ENCODE peak calls at places on chromosomes 13 and 19, in five cellular contexts. M, C, Y, L and E are unnamed samples.

GRCh38 chr19:6626764-6627163 is 35.8 kb upstream of the CD70 start:
- DNase-seq in L (no peak), M (no peak), Y (no peak), C (no peak), E (no peak)

GRCh38 chr13:101612736-101613135 is 160.3 kb downstream of the ITGBL1 start:
- DNase-seq in M (no peak), L (peak), C (no peak), Y (no peak), E (no peak)

GRCh38 chr13:33615436-33615835 is 202.5 kb upstream of the RFC3 start:
- DNase-seq in C (no peak), Y (no peak), M (no peak), L (no peak), E (peak)

GRCh38 chr19:32219881-32220552 is 125.4 kb upstream of the ZNF507 start:
- DNase-seq in L (no peak), C (peak), M (no peak), Y (no peak), E (peak)

GRCh38 chr13:27336005-27336673 is 65.5 kb downstream of the RASL11A start:
- DNase-seq in L (no peak), C (no peak), M (no peak), Y (no peak), E (no peak)

GRCh38 chr13:70723732-70724131 is 615.5 kb upstream of the KLHL1 start:
- DNase-seq in L (no peak), M (no peak), Y (no peak), C (no peak), E (no peak)

GRCh38 chr13:76792680-76793334 is 93.4 kb downstream of the KCTD12 start:
- DNase-seq in Y (peak), M (no peak), L (peak), C (no peak), E (no peak)

GRCh38 chr13:113860579-113861432 is 3.1 kb downstream of the GAS6 start:
- DNase-seq in C (peak), M (no peak), Y (peak), L (no peak), E (no peak)

GRCh38 chr19:6100284-6100915 is 9.9 kb downstream of the RFX2 start:
- DNase-seq in L (peak), M (no peak), Y (no peak), C (no peak), E (no peak)

DNA sequence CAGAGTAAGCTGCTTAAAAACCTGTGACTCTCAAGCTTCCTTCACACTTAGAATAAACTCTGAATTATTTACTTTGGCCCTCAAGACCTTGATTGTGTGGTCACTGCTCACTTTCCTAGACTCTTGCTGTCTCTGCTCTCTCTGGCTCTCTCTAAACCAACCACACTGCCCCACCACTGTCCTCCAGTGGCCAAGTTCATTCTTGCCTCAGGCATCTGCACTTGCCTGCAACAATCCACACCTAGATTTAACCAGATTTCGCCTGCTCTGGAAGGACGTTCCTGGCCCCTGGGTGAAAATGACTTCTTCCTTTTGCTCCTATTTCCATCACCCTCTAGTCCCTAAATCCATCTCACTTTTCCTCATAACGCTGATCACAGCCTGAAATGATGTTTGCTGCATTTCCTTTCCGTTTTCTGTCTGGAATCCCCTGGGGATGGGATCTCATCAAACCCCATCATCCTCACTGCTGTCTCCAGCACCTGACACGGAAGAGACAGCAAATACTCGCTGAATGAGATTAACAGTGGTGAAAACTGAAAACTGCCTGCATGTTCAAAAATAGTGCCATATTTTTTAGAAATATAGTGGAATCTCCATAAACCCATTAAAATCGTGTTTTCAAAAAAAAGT is 232.6 kb downstream of the UQCRFS1 start:
- DNase-seq in Y (no peak), C (no peak), M (no peak), L (no peak), E (no peak)
- TF ChIP-seq CTCF in Y (no peak), C (no peak), M (no peak), L (peak), E (no peak)

DNA sequence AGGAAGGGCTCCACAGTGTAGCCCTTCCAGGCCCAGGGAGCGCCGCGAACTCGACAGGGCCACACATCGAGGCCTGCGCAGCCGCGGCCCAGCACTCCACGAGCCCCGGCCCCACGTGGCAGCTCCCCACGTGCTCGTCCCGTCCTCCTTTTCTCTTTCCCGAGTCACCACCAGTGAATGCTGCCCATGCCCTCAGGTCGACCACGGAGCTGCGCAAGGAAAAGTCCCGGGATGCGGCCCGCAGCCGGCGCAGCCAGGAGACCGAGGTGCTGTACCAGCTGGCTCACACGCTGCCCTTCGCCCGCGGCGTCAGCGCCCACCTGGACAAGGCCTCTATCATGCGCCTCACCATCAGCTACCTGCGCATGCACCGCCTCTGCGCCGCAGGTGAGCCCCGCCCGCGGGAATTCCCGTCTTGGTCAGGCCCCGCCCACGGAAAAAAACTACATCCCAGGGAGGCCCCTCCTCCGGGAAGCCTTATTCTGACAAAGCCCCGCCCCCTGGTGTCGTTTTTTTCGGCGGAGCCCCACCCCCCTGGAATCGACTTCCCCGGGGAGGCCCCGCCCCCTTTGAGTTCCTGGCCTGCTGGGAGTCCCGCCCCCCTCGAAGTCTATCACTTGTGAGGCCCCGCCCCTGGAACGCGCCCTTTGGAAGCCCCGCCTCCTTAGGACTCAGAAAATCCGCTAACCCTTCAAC is 7.0 kb downstream of the HIF3A start:
- DNase-seq in C (peak), L (peak), Y (peak), M (peak), E (no peak)
- TF ChIP-seq POLR2A in C (no peak), L (no peak), Y (no peak), M (peak), E (no peak)

DNA sequence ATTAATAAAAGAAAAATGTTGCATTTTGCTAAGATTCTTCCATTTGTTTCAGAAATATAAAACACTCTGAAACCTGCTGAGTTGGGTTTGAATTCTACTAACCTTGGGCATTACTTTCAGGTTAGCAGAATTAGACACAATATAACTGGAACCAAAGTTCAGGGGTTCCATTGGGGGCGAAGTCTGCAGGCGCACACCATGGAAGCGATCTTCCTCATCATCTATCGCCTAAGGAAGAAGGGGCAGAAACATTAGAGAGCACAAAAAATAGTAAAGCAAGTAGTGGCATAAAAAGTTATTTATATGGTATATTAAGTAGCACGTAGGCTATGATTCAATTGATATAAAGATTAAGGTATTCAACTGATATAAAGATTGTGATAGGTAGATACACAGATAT is 34.1 kb downstream of the CARD8 start:
- DNase-seq in Y (no peak), C (no peak), L (no peak), M (no peak), E (no peak)
- TF ChIP-seq CTCF in Y (no peak), C (no peak), L (no peak), M (no peak), E (no peak)

DNA sequence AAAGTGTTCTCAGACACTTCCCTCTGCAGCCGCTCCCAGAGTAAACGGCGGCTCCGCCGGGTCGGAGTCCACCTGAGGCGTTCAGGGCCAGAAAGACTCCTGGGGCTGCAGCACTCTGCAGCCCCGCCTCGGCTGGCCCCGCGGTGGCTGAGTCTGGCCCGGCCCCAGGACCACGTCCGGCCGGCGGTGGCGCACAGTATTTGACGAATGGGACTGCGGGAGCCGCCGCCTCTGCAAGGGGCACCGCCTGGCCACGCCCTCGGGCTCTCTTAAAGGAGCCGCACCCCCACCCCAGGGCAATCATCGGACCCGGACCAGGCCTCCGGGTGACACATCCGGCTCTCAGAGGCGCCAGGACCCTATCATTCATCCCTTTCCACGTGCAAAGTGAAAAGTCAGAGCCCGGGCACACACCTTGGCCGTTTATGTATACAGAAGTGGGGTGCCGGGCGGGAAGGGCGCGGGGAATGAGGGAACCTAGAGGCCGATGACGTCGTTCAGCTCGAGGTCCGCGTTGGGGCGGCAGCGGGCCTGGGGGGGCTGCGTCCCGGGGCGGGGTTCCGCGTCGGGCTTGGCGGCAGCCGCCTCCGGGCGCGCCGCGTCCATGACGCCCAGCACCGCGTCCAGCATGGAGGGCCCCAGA is 1.2 kb upstream of the LENG9 start:
- DNase-seq in Y (peak), L (peak), C (peak), M (peak), E (peak)
- TF ChIP-seq POLR2A in Y (peak), L (no peak), C (no peak), M (peak), E (no peak)

GRCh38 chr13:111459803-111460547 is 139.5 kb downstream of the TEX29 start:
- DNase-seq in C (peak), M (no peak), Y (no peak), L (no peak), E (no peak)

GRCh38 chr13:111458739-111459138 is 138.3 kb downstream of the TEX29 start:
- DNase-seq in L (no peak), M (no peak), Y (no peak), C (peak), E (no peak)

GRCh38 chr13:111461445-111462149 is 141.2 kb downstream of the TEX29 start:
- DNase-seq in C (no peak), L (no peak), M (no peak), Y (no peak), E (no peak)

GRCh38 chr13:111462221-111462764 is 141.9 kb downstream of the TEX29 start:
- DNase-seq in M (no peak), Y (no peak), L (no peak), C (no peak), E (no peak)

DNA sequence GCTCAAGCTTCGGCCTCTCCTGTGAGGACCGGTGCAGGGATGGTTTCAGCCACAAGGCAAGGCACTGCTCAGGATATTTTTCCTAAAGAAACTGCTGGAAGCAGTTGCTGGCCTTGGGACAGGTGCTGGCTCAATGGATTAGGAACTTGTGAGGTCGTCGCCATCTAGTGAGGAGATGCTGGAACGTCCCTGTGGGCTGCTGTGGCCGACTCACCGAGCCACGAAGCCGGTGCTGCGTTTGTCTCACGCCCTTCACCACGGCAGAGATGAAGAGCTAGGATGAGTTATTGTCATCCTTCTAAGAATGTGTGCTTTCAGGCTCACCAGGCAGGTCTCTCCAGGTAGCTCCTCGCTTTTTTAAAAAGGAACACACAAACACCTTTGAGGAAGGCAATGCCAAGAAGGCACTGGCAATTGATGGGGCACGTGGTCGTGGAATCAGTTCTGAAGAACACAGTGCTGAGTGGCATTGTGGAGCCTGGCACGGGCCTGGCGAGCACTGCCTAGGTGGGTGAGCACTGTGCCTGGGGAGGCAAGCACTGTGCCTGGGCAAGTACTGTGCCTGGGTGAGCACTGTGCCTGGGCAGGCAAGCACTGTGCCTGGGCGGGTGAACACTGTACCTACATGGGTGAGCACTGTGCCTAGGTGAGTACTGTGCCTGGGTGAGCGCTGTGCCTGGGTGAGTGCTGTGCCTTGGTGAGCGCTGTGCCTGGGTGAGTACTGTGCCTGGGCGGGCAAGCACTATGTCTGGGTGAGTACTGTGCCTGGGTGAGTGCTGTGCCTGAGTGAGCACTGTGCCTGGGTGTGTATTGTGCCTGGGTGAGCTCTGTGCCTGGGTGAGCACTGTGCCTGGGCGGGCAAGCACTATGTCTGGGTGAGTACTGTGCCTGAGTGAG is 140.4 kb downstream of the TEX29 start:
- DNase-seq in C (peak), Y (peak), M (peak), L (peak), E (no peak)
- TF ChIP-seq CTCF in C (no peak), Y (no peak), M (peak), L (peak), E (no peak)

GRCh38 chr19:58554494-58555368 is at the start of gene CHMP2A:
- DNase-seq in M (peak), L (peak), Y (peak), C (peak), E (peak)
- TF ChIP-seq POLR2A in M (no peak), L (no peak), Y (peak), C (no peak), E (peak)

GRCh38 chr19:33407140-33407551 is 33.6 kb downstream of the CEBPG start:
- DNase-seq in Y (no peak), L (peak), M (no peak), C (no peak), E (no peak)
- TF ChIP-seq CTCF in Y (no peak), L (no peak), M (no peak), C (no peak), E (peak)

GRCh38 chr19:11535792-11536595 is 2.7 kb upstream of the CNN1 start:
- DNase-seq in C (peak), Y (peak), L (peak), M (peak), E (peak)
- TF ChIP-seq POLR2A in C (no peak), Y (peak), L (peak), M (peak), E (peak)